ENCODE peak calls at places on chromosomes 7 and 10, in five cellular contexts. One of them, this sample, is unnamed.
A peak's percentile ranks its signal among the peaks of the same experiment; 100 is the strongest.

GRCh38 chr7:98038731-98039130 is 48.7 kb upstream of the OCM2 start:
- DNase-seq in upper lobe of left lung: no peak
- DNase-seq in A549: no peak
- DNase-seq in tibial nerve: no peak
- DNase-seq in ovary: no peak
- DNase-seq in this sample: no peak

GRCh38 chr10:22365644-22366565 is 20.6 kb downstream of the SPAG6 start:
- DNase-seq in A549: no peak
- DNase-seq in upper lobe of left lung: no peak
- DNase-seq in tibial nerve: no peak
- DNase-seq in ovary: no peak
- DNase-seq in this sample: no peak

GRCh38 chr10:49135575-49136313 is 1.9 kb upstream of the FAM170B start:
- DNase-seq in upper lobe of left lung: no peak
- DNase-seq in tibial nerve: no peak
- DNase-seq in ovary: no peak
- DNase-seq in A549: no peak
- DNase-seq in this sample: no peak

GRCh38 chr7:96116173-96116572 is 205.7 kb downstream of the SLC25A13 start:
- DNase-seq in tibial nerve: no peak
- DNase-seq in A549: no peak
- DNase-seq in ovary: no peak
- DNase-seq in upper lobe of left lung: no peak
- DNase-seq in this sample: no peak

GRCh38 chr7:1196950-1197349 is 35.7 kb upstream of the UNCX start:
- DNase-seq in A549: no peak
- DNase-seq in tibial nerve: no peak
- DNase-seq in upper lobe of left lung: no peak
- DNase-seq in ovary: no peak
- DNase-seq in this sample: no peak

GRCh38 chr7:30562909-30563308 is 31.8 kb upstream of the GARS1 start:
- DNase-seq in upper lobe of left lung: no peak
- DNase-seq in ovary: no peak
- DNase-seq in A549: no peak
- DNase-seq in tibial nerve: no peak
- DNase-seq in this sample: no peak

GRCh38 chr7:35430547-35431153 is 176.8 kb upstream of the TBX20 start:
- DNase-seq in tibial nerve: no peak
- DNase-seq in upper lobe of left lung: no peak
- DNase-seq in A549: peak; percentile 41
- DNase-seq in ovary: no peak
- DNase-seq in this sample: no peak

GRCh38 chr10:17729630-17730029 is 22.4 kb upstream of the TMEM236 start:
- DNase-seq in ovary: no peak
- DNase-seq in A549: no peak
- DNase-seq in tibial nerve: no peak
- DNase-seq in upper lobe of left lung: no peak
- DNase-seq in this sample: no peak

GRCh38 chr10:8146650-8147049 is 92.2 kb downstream of the GATA3 start:
- DNase-seq in tibial nerve: no peak
- DNase-seq in A549: no peak
- DNase-seq in ovary: no peak
- DNase-seq in upper lobe of left lung: no peak
- DNase-seq in this sample: no peak

GRCh38 chr10:33858326-33858725 is 523.9 kb upstream of the NRP1 start:
- DNase-seq in tibial nerve: no peak
- DNase-seq in ovary: no peak
- DNase-seq in upper lobe of left lung: no peak
- DNase-seq in A549: no peak
- DNase-seq in this sample: no peak

GRCh38 chr10:108631332-108631731 is 1292.0 kb downstream of the XPNPEP1 start:
- DNase-seq in upper lobe of left lung: no peak
- DNase-seq in A549: no peak
- DNase-seq in tibial nerve: no peak
- DNase-seq in ovary: no peak
- DNase-seq in this sample: no peak

GRCh38 chr10:43962346-43963191 is 313.9 kb upstream of the ZNF32 start:
- DNase-seq in ovary: peak; percentile 73
- DNase-seq in tibial nerve: no peak
- DNase-seq in upper lobe of left lung: no peak
- DNase-seq in A549: no peak
- DNase-seq in this sample: no peak

GRCh38 chr10:86300399-86300925 is 66.1 kb downstream of the GRID1 start:
- DNase-seq in ovary: no peak
- DNase-seq in A549: no peak
- DNase-seq in upper lobe of left lung: no peak
- DNase-seq in tibial nerve: no peak
- DNase-seq in this sample: no peak

GRCh38 chr7:657565-658119 is 68.9 kb upstream of the DNAAF5 start:
- DNase-seq in tibial nerve: no peak
- DNase-seq in upper lobe of left lung: no peak
- DNase-seq in A549: no peak
- DNase-seq in ovary: no peak
- DNase-seq in this sample: no peak

GRCh38 chr10:22103701-22104100 is 100.2 kb upstream of the DNAJC1 start:
- DNase-seq in ovary: no peak
- DNase-seq in A549: peak; percentile 14
- DNase-seq in upper lobe of left lung: no peak
- DNase-seq in tibial nerve: no peak
- DNase-seq in this sample: no peak

DNA sequence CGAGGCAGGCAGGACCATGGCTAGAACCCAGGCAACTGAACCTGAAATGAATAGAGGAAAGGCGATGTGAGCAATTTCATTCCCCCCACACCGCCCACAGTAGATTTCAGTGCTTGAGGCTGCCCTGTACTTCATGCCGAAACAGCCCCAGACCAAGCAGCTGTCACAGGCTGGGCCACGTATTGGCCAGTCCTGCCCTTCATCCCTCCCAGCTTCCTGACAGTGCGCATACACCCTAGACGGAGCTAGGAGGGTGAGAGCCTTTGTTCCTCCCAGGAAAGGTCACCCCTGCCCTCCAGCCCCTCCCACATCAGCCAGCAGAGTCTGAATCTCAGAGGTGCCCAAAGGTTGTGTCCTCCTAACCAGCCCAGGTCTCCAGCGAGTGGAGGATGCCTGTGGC is 98.8 kb downstream of the ZMIZ1 start:
- DNase-seq in upper lobe of left lung: no peak
- DNase-seq in A549: no peak
- DNase-seq in ovary: no peak
- DNase-seq in tibial nerve: no peak
- DNase-seq in this sample: no peak
- H3K4me1 ChIP-seq in upper lobe of left lung: peaks cover 12% of the 10 kb centered on the region
- H3K4me1 ChIP-seq in A549: peaks cover 44% of the 10 kb centered on the region
- H3K4me1 ChIP-seq in ovary: peaks cover 32% of the 10 kb centered on the region
- H3K4me1 ChIP-seq in tibial nerve: no peaks in the 10 kb centered on the region
- H3K4me1 ChIP-seq in this sample: peaks cover 16% of the 10 kb centered on the region

GRCh38 chr7:100887955-100888481 is 1.5 kb downstream of the UFSP1 start:
- DNase-seq in ovary: no peak
- DNase-seq in A549: no peak
- DNase-seq in upper lobe of left lung: no peak
- DNase-seq in tibial nerve: no peak
- DNase-seq in this sample: peak; percentile 72

GRCh38 chr7:100889761-100890639 is 485 bp upstream of the UFSP1 start:
- DNase-seq in A549: peak; percentile 93
- DNase-seq in tibial nerve: peak; percentile 79
- DNase-seq in ovary: peak; percentile 94
- DNase-seq in upper lobe of left lung: peak; percentile 97
- DNase-seq in this sample: peak; percentile 96

GRCh38 chr7:100887186-100887954 is 2.1 kb downstream of the UFSP1 start:
- DNase-seq in A549: no peak
- DNase-seq in ovary: no peak
- DNase-seq in upper lobe of left lung: no peak
- DNase-seq in tibial nerve: no peak
- DNase-seq in this sample: no peak

GRCh38 chr7:100888988-100889760 is at the start of gene UFSP1:
- DNase-seq in A549: no peak
- DNase-seq in upper lobe of left lung: no peak
- DNase-seq in ovary: peak; percentile 56
- DNase-seq in tibial nerve: no peak
- DNase-seq in this sample: peak; percentile 78

DNA sequence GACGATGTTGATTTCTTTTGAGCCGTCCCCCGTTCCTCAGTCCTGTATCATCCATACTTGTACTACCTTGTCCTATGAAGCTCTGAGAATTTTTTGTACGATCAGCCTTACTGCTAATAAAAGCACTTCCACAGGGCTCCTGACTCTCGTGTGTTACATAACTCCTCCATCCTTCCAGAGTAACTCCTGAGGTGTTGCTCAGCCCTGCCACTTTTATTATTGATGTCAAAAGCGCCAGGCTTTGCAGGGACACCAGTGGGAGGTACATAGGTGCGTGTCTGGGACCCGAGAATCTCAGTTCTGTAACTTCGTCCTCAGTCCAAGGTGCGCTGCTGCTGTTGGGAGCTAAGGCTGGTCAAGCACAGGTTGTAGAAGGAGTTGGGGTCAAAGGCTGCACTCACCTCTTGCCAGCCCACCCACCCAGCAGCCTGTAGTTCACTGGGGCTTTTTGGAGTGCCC is 957 bp downstream of the UFSP1 start:
- DNase-seq in A549: no peak
- DNase-seq in tibial nerve: no peak
- DNase-seq in upper lobe of left lung: no peak
- DNase-seq in ovary: no peak
- DNase-seq in this sample: no peak
- TF ChIP-seq POLR2A in A549: no peak
- TF ChIP-seq POLR2A in tibial nerve: no peak
- TF ChIP-seq POLR2A in upper lobe of left lung: no peak
- TF ChIP-seq POLR2A in ovary: no peak
- TF ChIP-seq POLR2A in this sample: no peak

GRCh38 chr7:33336820-33337219 is 207.5 kb downstream of the BBS9 start:
- DNase-seq in upper lobe of left lung: no peak
- DNase-seq in ovary: no peak
- DNase-seq in A549: no peak
- DNase-seq in tibial nerve: no peak
- DNase-seq in this sample: no peak
- TF ChIP-seq EP300 in upper lobe of left lung: no peak
- TF ChIP-seq EP300 in ovary: no peak
- TF ChIP-seq EP300 in A549: no peak
- TF ChIP-seq EP300 in tibial nerve: no peak
- TF ChIP-seq EP300 in this sample: no peak

DNA sequence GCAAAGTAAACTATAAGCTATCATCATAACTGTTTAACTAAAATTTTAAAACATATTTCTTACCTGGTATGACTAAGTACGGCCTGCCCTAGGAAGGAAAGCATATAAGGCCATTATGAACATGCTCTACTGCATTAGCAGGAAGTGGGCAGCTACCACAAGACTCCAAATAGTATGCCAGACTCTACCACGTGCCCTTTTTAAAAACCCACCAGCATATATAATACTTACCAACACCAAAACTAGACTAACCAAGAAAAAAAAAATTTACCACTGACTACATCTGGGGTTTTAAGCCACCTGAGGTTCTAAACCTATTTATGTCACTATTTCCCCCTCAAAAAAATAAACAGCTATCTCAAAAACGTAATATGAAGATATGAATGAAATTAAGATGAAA is 30.1 kb downstream of the NUDCD3 start:
- DNase-seq in upper lobe of left lung: no peak
- DNase-seq in A549: no peak
- DNase-seq in tibial nerve: no peak
- DNase-seq in ovary: no peak
- DNase-seq in this sample: no peak
- H3K4me1 ChIP-seq in upper lobe of left lung: peaks cover 11% of the 10 kb centered on the region
- H3K4me1 ChIP-seq in A549: no peaks in the 10 kb centered on the region
- H3K4me1 ChIP-seq in tibial nerve: no peaks in the 10 kb centered on the region
- H3K4me1 ChIP-seq in ovary: peaks cover 1% of the 10 kb centered on the region
- H3K4me1 ChIP-seq in this sample: peaks cover 2% of the 10 kb centered on the region